ENCODE peak calls at places on chromosomes 6 and 20, in eight cellular contexts. One of them, this sample, is unnamed.

GRCh38 chr20:44736170-44737021 is 9.3 kb upstream of the KCNK15 start:
- DNase-seq in stimulated activated CD4-positive, alpha-beta T cell treated with anti-CD3 and anti-CD28 coated beads, Interleukin-2, amount 100 ng/mL, for 48 hours: no peak
- DNase-seq in T follicular helper cell: no peak
- DNase-seq in progenitor cell of endocrine pancreas: no peak
- DNase-seq in DMS53: peak
- DNase-seq in Kasumi-1: peak
- DNase-seq in iPS DF 19.7: peak
- DNase-seq in GM20000: peak
- DNase-seq in this sample: peak

GRCh38 chr6:10412948-10413849 is 1.7 kb downstream of the TFAP2A start:
- DNase-seq in T follicular helper cell: no peak
- DNase-seq in DMS53: peak
- DNase-seq in iPS DF 19.7: no peak
- DNase-seq in stimulated activated CD4-positive, alpha-beta T cell treated with anti-CD3 and anti-CD28 coated beads, Interleukin-2, amount 100 ng/mL, for 48 hours: no peak
- DNase-seq in Kasumi-1: no peak
- DNase-seq in GM20000: no peak
- DNase-seq in progenitor cell of endocrine pancreas: no peak
- DNase-seq in this sample: no peak

GRCh38 chr6:8279094-8279805 is 156.1 kb downstream of the SLC35B3 start:
- DNase-seq in progenitor cell of endocrine pancreas: no peak
- DNase-seq in DMS53: no peak
- DNase-seq in iPS DF 19.7: no peak
- DNase-seq in T follicular helper cell: no peak
- DNase-seq in GM20000: no peak
- DNase-seq in Kasumi-1: no peak
- DNase-seq in stimulated activated CD4-positive, alpha-beta T cell treated with anti-CD3 and anti-CD28 coated beads, Interleukin-2, amount 100 ng/mL, for 48 hours: no peak
- DNase-seq in this sample: no peak

GRCh38 chr6:129893513-129894098 is 32.5 kb upstream of the TMEM244 start:
- DNase-seq in stimulated activated CD4-positive, alpha-beta T cell treated with anti-CD3 and anti-CD28 coated beads, Interleukin-2, amount 100 ng/mL, for 48 hours: no peak
- DNase-seq in GM20000: peak
- DNase-seq in DMS53: peak
- DNase-seq in Kasumi-1: peak
- DNase-seq in T follicular helper cell: no peak
- DNase-seq in progenitor cell of endocrine pancreas: no peak
- DNase-seq in iPS DF 19.7: no peak
- DNase-seq in this sample: peak

GRCh38 chr6:35461270-35461669 is 6.9 kb upstream of the RPL10A start:
- DNase-seq in stimulated activated CD4-positive, alpha-beta T cell treated with anti-CD3 and anti-CD28 coated beads, Interleukin-2, amount 100 ng/mL, for 48 hours: no peak
- DNase-seq in DMS53: no peak
- DNase-seq in T follicular helper cell: no peak
- DNase-seq in GM20000: no peak
- DNase-seq in progenitor cell of endocrine pancreas: no peak
- DNase-seq in iPS DF 19.7: no peak
- DNase-seq in Kasumi-1: no peak
- DNase-seq in this sample: no peak

GRCh38 chr6:12208190-12208589 is 82.0 kb upstream of the EDN1 start:
- DNase-seq in progenitor cell of endocrine pancreas: no peak
- DNase-seq in T follicular helper cell: no peak
- DNase-seq in GM20000: no peak
- DNase-seq in iPS DF 19.7: no peak
- DNase-seq in DMS53: no peak
- DNase-seq in stimulated activated CD4-positive, alpha-beta T cell treated with anti-CD3 and anti-CD28 coated beads, Interleukin-2, amount 100 ng/mL, for 48 hours: peak
- DNase-seq in Kasumi-1: peak
- DNase-seq in this sample: peak

GRCh38 chr20:32470025-32470861 is 112.1 kb downstream of the ASXL1 start:
- DNase-seq in iPS DF 19.7: no peak
- DNase-seq in T follicular helper cell: no peak
- DNase-seq in DMS53: peak
- DNase-seq in Kasumi-1: peak
- DNase-seq in progenitor cell of endocrine pancreas: no peak
- DNase-seq in stimulated activated CD4-positive, alpha-beta T cell treated with anti-CD3 and anti-CD28 coated beads, Interleukin-2, amount 100 ng/mL, for 48 hours: no peak
- DNase-seq in GM20000: peak
- DNase-seq in this sample: peak

GRCh38 chr6:108751851-108752732 is 96.1 kb upstream of the ARMC2 start:
- DNase-seq in DMS53: no peak
- DNase-seq in iPS DF 19.7: no peak
- DNase-seq in progenitor cell of endocrine pancreas: no peak
- DNase-seq in GM20000: no peak
- DNase-seq in Kasumi-1: no peak
- DNase-seq in T follicular helper cell: no peak
- DNase-seq in stimulated activated CD4-positive, alpha-beta T cell treated with anti-CD3 and anti-CD28 coated beads, Interleukin-2, amount 100 ng/mL, for 48 hours: no peak
- DNase-seq in this sample: no peak

GRCh38 chr6:129096651-129097290 is 213.8 kb downstream of the LAMA2 start:
- DNase-seq in GM20000: no peak
- DNase-seq in progenitor cell of endocrine pancreas: no peak
- DNase-seq in stimulated activated CD4-positive, alpha-beta T cell treated with anti-CD3 and anti-CD28 coated beads, Interleukin-2, amount 100 ng/mL, for 48 hours: no peak
- DNase-seq in Kasumi-1: no peak
- DNase-seq in iPS DF 19.7: no peak
- DNase-seq in T follicular helper cell: no peak
- DNase-seq in DMS53: no peak
- DNase-seq in this sample: no peak

GRCh38 chr6:138036955-138037592 is 70.1 kb downstream of the PERP start:
- DNase-seq in DMS53: peak
- DNase-seq in T follicular helper cell: no peak
- DNase-seq in iPS DF 19.7: no peak
- DNase-seq in Kasumi-1: no peak
- DNase-seq in GM20000: no peak
- DNase-seq in progenitor cell of endocrine pancreas: no peak
- DNase-seq in stimulated activated CD4-positive, alpha-beta T cell treated with anti-CD3 and anti-CD28 coated beads, Interleukin-2, amount 100 ng/mL, for 48 hours: no peak
- DNase-seq in this sample: no peak

GRCh38 chr6:112640895-112641294 is 293.8 kb downstream of the RFPL4B start:
- DNase-seq in stimulated activated CD4-positive, alpha-beta T cell treated with anti-CD3 and anti-CD28 coated beads, Interleukin-2, amount 100 ng/mL, for 48 hours: no peak
- DNase-seq in T follicular helper cell: no peak
- DNase-seq in progenitor cell of endocrine pancreas: no peak
- DNase-seq in Kasumi-1: no peak
- DNase-seq in GM20000: no peak
- DNase-seq in iPS DF 19.7: no peak
- DNase-seq in DMS53: no peak
- DNase-seq in this sample: no peak

GRCh38 chr6:149254241-149254640 is 63.3 kb upstream of the TAB2 start:
- DNase-seq in stimulated activated CD4-positive, alpha-beta T cell treated with anti-CD3 and anti-CD28 coated beads, Interleukin-2, amount 100 ng/mL, for 48 hours: no peak
- DNase-seq in DMS53: no peak
- DNase-seq in Kasumi-1: no peak
- DNase-seq in T follicular helper cell: no peak
- DNase-seq in iPS DF 19.7: no peak
- DNase-seq in progenitor cell of endocrine pancreas: no peak
- DNase-seq in GM20000: no peak
- DNase-seq in this sample: no peak

GRCh38 chr20:32986331-32986966 is 17.8 kb downstream of the SUN5 start:
- DNase-seq in GM20000: no peak
- DNase-seq in iPS DF 19.7: no peak
- DNase-seq in progenitor cell of endocrine pancreas: no peak
- DNase-seq in Kasumi-1: no peak
- DNase-seq in stimulated activated CD4-positive, alpha-beta T cell treated with anti-CD3 and anti-CD28 coated beads, Interleukin-2, amount 100 ng/mL, for 48 hours: no peak
- DNase-seq in DMS53: no peak
- DNase-seq in T follicular helper cell: no peak
- DNase-seq in this sample: no peak

GRCh38 chr20:61937963-61938838 is 127.5 kb downstream of the TAF4 start:
- DNase-seq in stimulated activated CD4-positive, alpha-beta T cell treated with anti-CD3 and anti-CD28 coated beads, Interleukin-2, amount 100 ng/mL, for 48 hours: no peak
- DNase-seq in T follicular helper cell: no peak
- DNase-seq in Kasumi-1: no peak
- DNase-seq in DMS53: no peak
- DNase-seq in iPS DF 19.7: no peak
- DNase-seq in GM20000: no peak
- DNase-seq in progenitor cell of endocrine pancreas: no peak
- DNase-seq in this sample: no peak

GRCh38 chr20:36468149-36469000 is 72.9 kb upstream of the MYL9 start:
- DNase-seq in Kasumi-1: no peak
- DNase-seq in GM20000: no peak
- DNase-seq in stimulated activated CD4-positive, alpha-beta T cell treated with anti-CD3 and anti-CD28 coated beads, Interleukin-2, amount 100 ng/mL, for 48 hours: no peak
- DNase-seq in iPS DF 19.7: no peak
- DNase-seq in T follicular helper cell: no peak
- DNase-seq in progenitor cell of endocrine pancreas: no peak
- DNase-seq in DMS53: peak
- DNase-seq in this sample: no peak

GRCh38 chr6:170403451-170403850 is 96.9 kb downstream of the FAM120B start:
- DNase-seq in Kasumi-1: no peak
- DNase-seq in T follicular helper cell: no peak
- DNase-seq in progenitor cell of endocrine pancreas: no peak
- DNase-seq in stimulated activated CD4-positive, alpha-beta T cell treated with anti-CD3 and anti-CD28 coated beads, Interleukin-2, amount 100 ng/mL, for 48 hours: no peak
- DNase-seq in iPS DF 19.7: peak
- DNase-seq in GM20000: no peak
- DNase-seq in DMS53: no peak
- DNase-seq in this sample: no peak

GRCh38 chr6:40307712-40308111 is 279.5 kb downstream of the LRFN2 start:
- DNase-seq in GM20000: no peak
- DNase-seq in iPS DF 19.7: no peak
- DNase-seq in stimulated activated CD4-positive, alpha-beta T cell treated with anti-CD3 and anti-CD28 coated beads, Interleukin-2, amount 100 ng/mL, for 48 hours: no peak
- DNase-seq in Kasumi-1: no peak
- DNase-seq in progenitor cell of endocrine pancreas: no peak
- DNase-seq in T follicular helper cell: no peak
- DNase-seq in DMS53: no peak
- DNase-seq in this sample: no peak

GRCh38 chr6:107098436-107099307 is 16.6 kb downstream of the BEND3 start:
- DNase-seq in T follicular helper cell: no peak
- DNase-seq in Kasumi-1: no peak
- DNase-seq in GM20000: no peak
- DNase-seq in iPS DF 19.7: no peak
- DNase-seq in progenitor cell of endocrine pancreas: no peak
- DNase-seq in DMS53: no peak
- DNase-seq in stimulated activated CD4-positive, alpha-beta T cell treated with anti-CD3 and anti-CD28 coated beads, Interleukin-2, amount 100 ng/mL, for 48 hours: no peak
- DNase-seq in this sample: no peak

GRCh38 chr6:91697010-91697694 is 1110.3 kb upstream of the MAP3K7 start:
- DNase-seq in progenitor cell of endocrine pancreas: no peak
- DNase-seq in stimulated activated CD4-positive, alpha-beta T cell treated with anti-CD3 and anti-CD28 coated beads, Interleukin-2, amount 100 ng/mL, for 48 hours: no peak
- DNase-seq in iPS DF 19.7: no peak
- DNase-seq in DMS53: peak
- DNase-seq in GM20000: no peak
- DNase-seq in Kasumi-1: no peak
- DNase-seq in T follicular helper cell: no peak
- DNase-seq in this sample: no peak

GRCh38 chr6:39843305-39844020 is 51.3 kb downstream of the DAAM2 start:
- DNase-seq in GM20000: no peak
- DNase-seq in DMS53: peak
- DNase-seq in stimulated activated CD4-positive, alpha-beta T cell treated with anti-CD3 and anti-CD28 coated beads, Interleukin-2, amount 100 ng/mL, for 48 hours: no peak
- DNase-seq in iPS DF 19.7: no peak
- DNase-seq in Kasumi-1: no peak
- DNase-seq in T follicular helper cell: no peak
- DNase-seq in progenitor cell of endocrine pancreas: no peak
- DNase-seq in this sample: peak

GRCh38 chr20:53642196-53643030 is 48.8 kb upstream of the ZNF217 start:
- DNase-seq in iPS DF 19.7: no peak
- DNase-seq in stimulated activated CD4-positive, alpha-beta T cell treated with anti-CD3 and anti-CD28 coated beads, Interleukin-2, amount 100 ng/mL, for 48 hours: no peak
- DNase-seq in Kasumi-1: peak
- DNase-seq in T follicular helper cell: peak
- DNase-seq in DMS53: no peak
- DNase-seq in progenitor cell of endocrine pancreas: no peak
- DNase-seq in GM20000: no peak
- DNase-seq in this sample: peak

GRCh38 chr20:38198238-38198861 is 33.3 kb upstream of the TGM2 start:
- DNase-seq in stimulated activated CD4-positive, alpha-beta T cell treated with anti-CD3 and anti-CD28 coated beads, Interleukin-2, amount 100 ng/mL, for 48 hours: no peak
- DNase-seq in DMS53: no peak
- DNase-seq in iPS DF 19.7: no peak
- DNase-seq in progenitor cell of endocrine pancreas: no peak
- DNase-seq in T follicular helper cell: no peak
- DNase-seq in Kasumi-1: no peak
- DNase-seq in GM20000: no peak
- DNase-seq in this sample: no peak